ENCODE peak calls at places on chromosomes 12 and 14, in eight cellular contexts. One of them, this sample, is unnamed.

GRCh38 chr14:56874375-56874774 is 64.1 kb upstream of the OTX2 start:
- DNase-seq in CD8-positive, alpha-beta T cell: no peak
- DNase-seq in fibroblast of lung: no peak
- DNase-seq in pancreas: peak; percentile 9
- DNase-seq in BJ: no peak
- DNase-seq in PC-9: peak; percentile 7
- DNase-seq in cardiac muscle cell: no peak
- DNase-seq in CD8-positive, alpha-beta memory T cell: no peak
- DNase-seq in this sample: no peak

GRCh38 chr14:78164226-78164853 is 5.8 kb upstream of the NRXN3 start:
- DNase-seq in CD8-positive, alpha-beta memory T cell: no peak
- DNase-seq in pancreas: no peak
- DNase-seq in cardiac muscle cell: no peak
- DNase-seq in BJ: no peak
- DNase-seq in fibroblast of lung: no peak
- DNase-seq in PC-9: peak; percentile 25
- DNase-seq in CD8-positive, alpha-beta T cell: no peak
- DNase-seq in this sample: peak; percentile 12

GRCh38 chr12:62190921-62191746 is 69.1 kb upstream of the USP15 start:
- DNase-seq in CD8-positive, alpha-beta memory T cell: no peak
- DNase-seq in CD8-positive, alpha-beta T cell: peak; percentile 53
- DNase-seq in cardiac muscle cell: no peak
- DNase-seq in PC-9: no peak
- DNase-seq in pancreas: no peak
- DNase-seq in BJ: no peak
- DNase-seq in fibroblast of lung: no peak
- DNase-seq in this sample: no peak

GRCh38 chr12:117525766-117526165 is 164.3 kb upstream of the NOS1 start:
- DNase-seq in BJ: no peak
- DNase-seq in cardiac muscle cell: no peak
- DNase-seq in CD8-positive, alpha-beta memory T cell: no peak
- DNase-seq in fibroblast of lung: no peak
- DNase-seq in pancreas: no peak
- DNase-seq in CD8-positive, alpha-beta T cell: no peak
- DNase-seq in PC-9: no peak
- DNase-seq in this sample: no peak

GRCh38 chr12:120652671-120653435 is 12.4 kb downstream of the CABP1 start:
- DNase-seq in pancreas: no peak
- DNase-seq in BJ: no peak
- DNase-seq in cardiac muscle cell: no peak
- DNase-seq in PC-9: no peak
- DNase-seq in CD8-positive, alpha-beta memory T cell: no peak
- DNase-seq in fibroblast of lung: no peak
- DNase-seq in CD8-positive, alpha-beta T cell: no peak
- DNase-seq in this sample: no peak

GRCh38 chr12:120920178-120920577 is 16.0 kb upstream of the SPPL3 start:
- DNase-seq in CD8-positive, alpha-beta memory T cell: no peak
- DNase-seq in PC-9: no peak
- DNase-seq in CD8-positive, alpha-beta T cell: no peak
- DNase-seq in pancreas: no peak
- DNase-seq in BJ: no peak
- DNase-seq in cardiac muscle cell: no peak
- DNase-seq in fibroblast of lung: no peak
- DNase-seq in this sample: no peak

GRCh38 chr12:6167327-6168280 is 32.6 kb upstream of the CD9 start:
- DNase-seq in CD8-positive, alpha-beta memory T cell: no peak
- DNase-seq in pancreas: no peak
- DNase-seq in CD8-positive, alpha-beta T cell: peak; percentile 58
- DNase-seq in PC-9: peak; percentile 74
- DNase-seq in cardiac muscle cell: peak; percentile 96
- DNase-seq in fibroblast of lung: peak; percentile 94
- DNase-seq in BJ: peak; percentile 83
- DNase-seq in this sample: no peak

GRCh38 chr12:65501093-65501621 is 222.7 kb downstream of the MSRB3 start:
- DNase-seq in pancreas: no peak
- DNase-seq in PC-9: no peak
- DNase-seq in cardiac muscle cell: peak; percentile 48
- DNase-seq in CD8-positive, alpha-beta T cell: no peak
- DNase-seq in fibroblast of lung: peak; percentile 63
- DNase-seq in BJ: no peak
- DNase-seq in CD8-positive, alpha-beta memory T cell: no peak
- DNase-seq in this sample: no peak

GRCh38 chr12:67827820-67828383 is 161.3 kb upstream of the IFNG-AS1 start:
- DNase-seq in cardiac muscle cell: peak; percentile 89
- DNase-seq in PC-9: peak; percentile 47
- DNase-seq in fibroblast of lung: peak; percentile 86
- DNase-seq in BJ: peak; percentile 87
- DNase-seq in CD8-positive, alpha-beta memory T cell: no peak
- DNase-seq in CD8-positive, alpha-beta T cell: no peak
- DNase-seq in pancreas: no peak
- DNase-seq in this sample: no peak

GRCh38 chr12:66139328-66139727 is 8.8 kb upstream of the LLPH start:
- DNase-seq in cardiac muscle cell: no peak
- DNase-seq in pancreas: no peak
- DNase-seq in CD8-positive, alpha-beta T cell: no peak
- DNase-seq in PC-9: no peak
- DNase-seq in CD8-positive, alpha-beta memory T cell: no peak
- DNase-seq in fibroblast of lung: no peak
- DNase-seq in BJ: no peak
- DNase-seq in this sample: no peak

GRCh38 chr12:57105011-57105753 is 6.0 kb downstream of the STAT6 start:
- DNase-seq in CD8-positive, alpha-beta T cell: no peak
- DNase-seq in cardiac muscle cell: no peak
- DNase-seq in BJ: no peak
- DNase-seq in PC-9: no peak
- DNase-seq in pancreas: no peak
- DNase-seq in fibroblast of lung: no peak
- DNase-seq in CD8-positive, alpha-beta memory T cell: no peak
- DNase-seq in this sample: no peak

GRCh38 chr12:457676-458075 is 2.1 kb upstream of the B4GALNT3 start:
- DNase-seq in CD8-positive, alpha-beta memory T cell: no peak
- DNase-seq in fibroblast of lung: no peak
- DNase-seq in BJ: no peak
- DNase-seq in CD8-positive, alpha-beta T cell: no peak
- DNase-seq in PC-9: no peak
- DNase-seq in pancreas: no peak
- DNase-seq in cardiac muscle cell: no peak
- DNase-seq in this sample: no peak

GRCh38 chr12:69886101-69886500 is 61.1 kb downstream of the MYRFL start:
- DNase-seq in cardiac muscle cell: no peak
- DNase-seq in pancreas: no peak
- DNase-seq in CD8-positive, alpha-beta memory T cell: no peak
- DNase-seq in PC-9: no peak
- DNase-seq in BJ: no peak
- DNase-seq in CD8-positive, alpha-beta T cell: no peak
- DNase-seq in fibroblast of lung: no peak
- DNase-seq in this sample: no peak

GRCh38 chr14:29749327-29749726 is 178.3 kb downstream of the PRKD1 start:
- DNase-seq in cardiac muscle cell: peak; percentile 66
- DNase-seq in pancreas: no peak
- DNase-seq in BJ: peak; percentile 28
- DNase-seq in CD8-positive, alpha-beta T cell: no peak
- DNase-seq in fibroblast of lung: peak; percentile 79
- DNase-seq in CD8-positive, alpha-beta memory T cell: no peak
- DNase-seq in PC-9: no peak
- DNase-seq in this sample: no peak

GRCh38 chr12:89962648-89963047 is 254.0 kb upstream of the ATP2B1 start:
- DNase-seq in cardiac muscle cell: no peak
- DNase-seq in BJ: no peak
- DNase-seq in CD8-positive, alpha-beta memory T cell: no peak
- DNase-seq in CD8-positive, alpha-beta T cell: no peak
- DNase-seq in pancreas: no peak
- DNase-seq in fibroblast of lung: no peak
- DNase-seq in PC-9: no peak
- DNase-seq in this sample: no peak

GRCh38 chr12:5716221-5716620 is 228.8 kb downstream of the ANO2 start:
- DNase-seq in cardiac muscle cell: no peak
- DNase-seq in pancreas: no peak
- DNase-seq in CD8-positive, alpha-beta memory T cell: no peak
- DNase-seq in PC-9: no peak
- DNase-seq in CD8-positive, alpha-beta T cell: no peak
- DNase-seq in fibroblast of lung: peak; percentile 22
- DNase-seq in BJ: no peak
- DNase-seq in this sample: no peak

DNA sequence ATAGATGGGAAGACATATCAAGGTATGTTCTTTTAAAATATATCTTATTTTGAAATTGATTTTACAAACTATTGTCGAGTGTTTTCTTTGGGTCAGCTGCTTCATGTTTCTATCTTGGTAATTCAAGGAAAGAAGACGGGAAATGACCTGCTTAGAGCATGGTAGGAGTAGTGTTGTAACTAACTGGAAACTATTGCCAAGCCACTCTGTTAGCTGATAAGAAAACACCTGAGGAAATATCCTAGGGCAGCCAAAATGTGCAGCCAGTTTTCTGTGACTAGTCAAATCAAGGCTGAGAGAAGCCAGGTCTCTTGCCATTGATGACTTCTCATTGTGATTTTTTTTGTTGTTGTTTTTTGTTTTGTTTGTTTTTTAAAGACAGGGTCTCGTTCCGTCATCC is 30.2 kb downstream of the METAP2 start:
- DNase-seq in PC-9: no peak
- DNase-seq in fibroblast of lung: no peak
- DNase-seq in BJ: no peak
- DNase-seq in cardiac muscle cell: no peak
- DNase-seq in CD8-positive, alpha-beta memory T cell: no peak
- DNase-seq in CD8-positive, alpha-beta T cell: no peak
- DNase-seq in pancreas: peak; percentile 26
- DNase-seq in this sample: no peak
- H3K36me3 ChIP-seq in PC-9: peaks cover 41% of the 10 kb centered on the region
- H3K36me3 ChIP-seq in fibroblast of lung: peaks cover 3% of the 10 kb centered on the region
- H3K36me3 ChIP-seq in BJ: peaks cover 14% of the 10 kb centered on the region
- H3K36me3 ChIP-seq in cardiac muscle cell: peaks cover 37% of the 10 kb centered on the region
- H3K36me3 ChIP-seq in CD8-positive, alpha-beta memory T cell: peaks cover 27% of the 10 kb centered on the region
- H3K36me3 ChIP-seq in CD8-positive, alpha-beta T cell: peaks cover 41% of the 10 kb centered on the region
- H3K36me3 ChIP-seq in pancreas: no peaks in the 10 kb centered on the region
- H3K36me3 ChIP-seq in this sample: peaks cover 74% of the 10 kb centered on the region

DNA sequence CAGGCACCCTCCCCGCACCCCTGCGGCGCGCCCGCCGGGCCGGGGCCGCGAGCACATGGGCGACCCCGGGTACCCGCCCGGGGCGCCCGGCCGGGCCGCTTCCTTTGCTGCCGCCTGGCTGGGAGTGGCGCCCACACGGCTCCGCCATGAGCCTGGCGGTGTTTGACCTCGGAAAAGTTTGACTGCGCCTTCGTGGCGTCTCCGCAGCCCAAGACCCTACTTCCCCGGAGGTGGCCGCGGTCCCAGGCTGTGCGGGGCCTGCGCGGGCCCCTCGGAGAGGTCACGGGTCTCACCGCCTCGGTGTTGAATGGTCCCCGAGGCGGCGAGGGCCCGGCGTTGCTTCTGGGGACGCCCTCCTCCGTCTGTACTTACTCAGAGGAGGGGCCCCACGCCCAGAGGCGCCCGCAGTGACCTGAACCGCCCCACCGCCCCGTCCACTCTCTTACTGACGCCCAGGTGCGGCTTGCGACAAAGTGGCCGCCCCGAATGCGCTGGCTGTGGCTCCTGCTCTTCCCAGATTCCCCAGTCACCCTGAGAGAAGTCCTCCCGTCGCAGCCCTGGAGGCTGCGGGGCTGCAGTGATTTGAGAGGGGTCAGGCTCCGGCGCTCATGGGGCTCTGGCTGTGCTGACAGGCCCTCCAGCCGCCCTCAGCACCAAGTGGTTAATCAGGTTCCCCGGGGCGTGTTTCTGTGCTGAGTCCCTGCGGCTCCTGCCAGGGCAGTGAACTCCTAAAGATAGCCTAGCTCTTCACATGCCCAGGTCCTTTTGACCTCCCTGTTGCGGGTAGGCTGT is 5.8 kb downstream of the KMT5A start:
- DNase-seq in CD8-positive, alpha-beta T cell: peak; percentile 60
- DNase-seq in PC-9: peak; percentile 61
- DNase-seq in pancreas: peak; percentile 55
- DNase-seq in CD8-positive, alpha-beta memory T cell: peak; percentile 8
- DNase-seq in fibroblast of lung: no peak
- DNase-seq in cardiac muscle cell: no peak
- DNase-seq in BJ: no peak
- DNase-seq in this sample: peak; percentile 33
- H3K36me3 ChIP-seq in CD8-positive, alpha-beta T cell: no peaks in the 10 kb centered on the region
- H3K36me3 ChIP-seq in PC-9: peaks cover 19% of the 10 kb centered on the region
- H3K36me3 ChIP-seq in pancreas: no peaks in the 10 kb centered on the region
- H3K36me3 ChIP-seq in CD8-positive, alpha-beta memory T cell: peaks cover 15% of the 10 kb centered on the region
- H3K36me3 ChIP-seq in fibroblast of lung: peaks cover 16% of the 10 kb centered on the region
- H3K36me3 ChIP-seq in cardiac muscle cell: peaks cover 32% of the 10 kb centered on the region
- H3K36me3 ChIP-seq in BJ: peaks cover 17% of the 10 kb centered on the region
- H3K36me3 ChIP-seq in this sample: peaks cover 49% of the 10 kb centered on the region

DNA sequence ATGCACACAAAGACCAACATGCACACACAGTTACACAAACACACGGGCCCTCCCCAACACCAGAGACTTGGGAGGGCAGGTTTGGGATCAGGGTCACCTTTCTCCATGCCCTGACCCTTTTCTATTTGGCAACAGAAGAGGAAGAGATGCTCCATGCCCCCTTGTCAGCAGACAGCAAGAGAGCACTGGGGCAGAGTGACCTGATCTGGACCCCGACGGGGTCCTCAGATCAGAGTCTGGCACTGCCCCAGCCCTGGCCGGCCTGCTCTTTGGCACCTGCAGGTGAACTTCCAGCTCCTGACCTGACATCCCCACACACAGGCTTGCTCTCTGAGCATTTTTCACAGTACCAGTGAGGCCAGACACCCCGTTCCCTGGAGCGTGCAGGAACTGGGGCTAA is 21.4 kb downstream of the ADCY6 start:
- DNase-seq in fibroblast of lung: no peak
- DNase-seq in BJ: no peak
- DNase-seq in pancreas: no peak
- DNase-seq in cardiac muscle cell: no peak
- DNase-seq in CD8-positive, alpha-beta T cell: no peak
- DNase-seq in CD8-positive, alpha-beta memory T cell: no peak
- DNase-seq in PC-9: no peak
- DNase-seq in this sample: no peak
- H3K36me3 ChIP-seq in fibroblast of lung: peaks cover 21% of the 10 kb centered on the region
- H3K36me3 ChIP-seq in BJ: peaks cover 34% of the 10 kb centered on the region
- H3K36me3 ChIP-seq in pancreas: peaks cover 4% of the 10 kb centered on the region
- H3K36me3 ChIP-seq in cardiac muscle cell: peaks cover 48% of the 10 kb centered on the region
- H3K36me3 ChIP-seq in CD8-positive, alpha-beta T cell: no peaks in the 10 kb centered on the region
- H3K36me3 ChIP-seq in CD8-positive, alpha-beta memory T cell: no peaks in the 10 kb centered on the region
- H3K36me3 ChIP-seq in PC-9: peaks cover 11% of the 10 kb centered on the region
- H3K36me3 ChIP-seq in this sample: no peaks in the 10 kb centered on the region

GRCh38 chr12:132070298-132070697 is 73.8 kb downstream of the DDX51 start:
- DNase-seq in CD8-positive, alpha-beta memory T cell: no peak
- DNase-seq in PC-9: no peak
- DNase-seq in CD8-positive, alpha-beta T cell: no peak
- DNase-seq in pancreas: no peak
- DNase-seq in fibroblast of lung: no peak
- DNase-seq in BJ: no peak
- DNase-seq in cardiac muscle cell: no peak
- DNase-seq in this sample: no peak

GRCh38 chr12:132071001-132071810 is 72.9 kb downstream of the DDX51 start:
- DNase-seq in CD8-positive, alpha-beta memory T cell: no peak
- DNase-seq in CD8-positive, alpha-beta T cell: no peak
- DNase-seq in fibroblast of lung: no peak
- DNase-seq in cardiac muscle cell: no peak
- DNase-seq in PC-9: no peak
- DNase-seq in BJ: no peak
- DNase-seq in pancreas: no peak
- DNase-seq in this sample: no peak

GRCh38 chr12:132067182-132067581 is 76.9 kb downstream of the DDX51 start:
- DNase-seq in PC-9: no peak
- DNase-seq in cardiac muscle cell: no peak
- DNase-seq in BJ: no peak
- DNase-seq in CD8-positive, alpha-beta T cell: no peak
- DNase-seq in CD8-positive, alpha-beta memory T cell: no peak
- DNase-seq in pancreas: no peak
- DNase-seq in fibroblast of lung: no peak
- DNase-seq in this sample: no peak

GRCh38 chr12:132068250-132068649 is 75.9 kb downstream of the DDX51 start:
- DNase-seq in CD8-positive, alpha-beta memory T cell: no peak
- DNase-seq in PC-9: no peak
- DNase-seq in cardiac muscle cell: no peak
- DNase-seq in BJ: no peak
- DNase-seq in CD8-positive, alpha-beta T cell: no peak
- DNase-seq in fibroblast of lung: no peak
- DNase-seq in pancreas: no peak
- DNase-seq in this sample: no peak

GRCh38 chr12:132069336-132069985 is 74.7 kb downstream of the DDX51 start:
- DNase-seq in BJ: no peak
- DNase-seq in cardiac muscle cell: no peak
- DNase-seq in pancreas: no peak
- DNase-seq in fibroblast of lung: no peak
- DNase-seq in CD8-positive, alpha-beta memory T cell: no peak
- DNase-seq in CD8-positive, alpha-beta T cell: no peak
- DNase-seq in PC-9: no peak
- DNase-seq in this sample: no peak
- H3K36me3 ChIP-seq in BJ: peaks cover 40% of the 10 kb centered on the region
- H3K36me3 ChIP-seq in cardiac muscle cell: peaks cover 17% of the 10 kb centered on the region
- H3K36me3 ChIP-seq in pancreas: no peaks in the 10 kb centered on the region
- H3K36me3 ChIP-seq in fibroblast of lung: peaks cover 27% of the 10 kb centered on the region
- H3K36me3 ChIP-seq in CD8-positive, alpha-beta memory T cell: peaks cover 16% of the 10 kb centered on the region
- H3K36me3 ChIP-seq in CD8-positive, alpha-beta T cell: peaks cover 27% of the 10 kb centered on the region
- H3K36me3 ChIP-seq in PC-9: peaks cover 4% of the 10 kb centered on the region
- H3K36me3 ChIP-seq in this sample: peaks cover 70% of the 10 kb centered on the region